ENCODE peak calls at places on chromosomes 5 and 9, in six cellular contexts. Y, S, J, B, V and A are unnamed samples.

GRCh38 chr5:39412995-39413394 is 11.8 kb downstream of the DAB2 start:
- DNase-seq in Y (no peak), S (no peak), J (no peak), B (no peak), V (no peak), A (no peak)

GRCh38 chr5:14809369-14810144 is 62.0 kb downstream of the ANKH start:
- DNase-seq in Y (peak), S (peak), J (no peak), B (peak), V (peak), A (peak)

GRCh38 chr9:16133556-16134227 is 580.8 kb downstream of the CCDC171 start:
- DNase-seq in Y (peak), S (peak), J (peak), B (peak), V (peak), A (peak)

GRCh38 chr5:135133698-135134515 is 99.9 kb upstream of the PITX1 start:
- DNase-seq in Y (no peak), S (no peak), J (no peak), B (no peak), V (no peak), A (peak)

GRCh38 chr5:66779535-66779934 is 183.3 kb downstream of the MAST4 start:
- DNase-seq in Y (no peak), S (peak), J (no peak), B (peak), V (no peak), A (no peak)

GRCh38 chr9:2127486-2127885 is 112.3 kb downstream of the SMARCA2 start:
- DNase-seq in Y (peak), S (peak), J (no peak), B (peak), V (no peak), A (no peak)

GRCh38 chr9:128818839-128819715 is 777 bp downstream of the ENDOG start:
- DNase-seq in Y (no peak), S (no peak), J (peak), B (peak), V (no peak), A (peak)

GRCh38 chr5:125972706-125973105 is 450.5 kb upstream of the GRAMD2B start:
- DNase-seq in Y (no peak), S (peak), J (no peak), B (no peak), V (no peak), A (no peak)

GRCh38 chr5:149133795-149134777 is 7.2 kb upstream of the ABLIM3 start:
- DNase-seq in Y (peak), S (peak), J (no peak), B (peak), V (peak), A (no peak)

GRCh38 chr9:78470741-78471140 is 173.8 kb downstream of the PSAT1 start:
- DNase-seq in Y (no peak), S (no peak), J (no peak), B (no peak), V (no peak), A (no peak)

GRCh38 chr5:132176543-132176945 is 51.1 kb downstream of the P4HA2 start:
- DNase-seq in Y (no peak), S (no peak), J (no peak), B (no peak), V (no peak), A (no peak)

GRCh38 chr5:168359820-168360460 is 68.5 kb downstream of the WWC1 start:
- DNase-seq in Y (no peak), S (no peak), J (no peak), B (no peak), V (no peak), A (no peak)

GRCh38 chr9:133578524-133579230 is 30.5 kb downstream of the FAM163B start:
- DNase-seq in Y (no peak), S (no peak), J (no peak), B (no peak), V (no peak), A (no peak)

GRCh38 chr9:120439147-120439546 is 140.8 kb downstream of the CDK5RAP2 start:
- DNase-seq in Y (peak), S (no peak), J (peak), B (peak), V (peak), A (no peak)

GRCh38 chr5:123089572-123089970 is 530 bp downstream of the PRDM6 start:
- DNase-seq in Y (no peak), S (peak), J (no peak), B (peak), V (peak), A (no peak)

GRCh38 chr5:135071311-135071710 is 37.3 kb upstream of the PITX1 start:
- DNase-seq in Y (no peak), S (no peak), J (no peak), B (no peak), V (no peak), A (no peak)

GRCh38 chr9:68501159-68501506 is 39.5 kb downstream of the TMEM252 start:
- DNase-seq in Y (no peak), S (no peak), J (no peak), B (no peak), V (no peak), A (no peak)

GRCh38 chr5:133145436-133146143 is 93.8 kb downstream of the HSPA4 start:
- DNase-seq in Y (no peak), S (no peak), J (no peak), B (no peak), V (no peak), A (no peak)

GRCh38 chr5:109307996-109308395 is 101.8 kb downstream of the PJA2 start:
- DNase-seq in Y (no peak), S (no peak), J (no peak), B (no peak), V (no peak), A (no peak)

GRCh38 chr5:153147891-153148623 is 342.4 kb upstream of the GRIA1 start:
- DNase-seq in Y (peak), S (peak), J (no peak), B (no peak), V (peak), A (no peak)

GRCh38 chr9:135805422-135806022 is 101.8 kb downstream of the CAMSAP1 start:
- DNase-seq in Y (no peak), S (no peak), J (no peak), B (no peak), V (no peak), A (no peak)

GRCh38 chr9:120383999-120384924 is 195.7 kb downstream of the CDK5RAP2 start:
- DNase-seq in Y (no peak), S (peak), J (no peak), B (peak), V (peak), A (peak)

GRCh38 chr9:120937127-120937526 is 10.5 kb upstream of the TRAF1 start:
- DNase-seq in Y (no peak), S (peak), J (no peak), B (no peak), V (no peak), A (no peak)

GRCh38 chr5:122896598-122897282 is 51.3 kb downstream of the SNX24 start:
- DNase-seq in Y (peak), S (peak), J (no peak), B (no peak), V (peak), A (no peak)

GRCh38 chr5:150175536-150175935 is 9.0 kb downstream of the CDX1 start:
- DNase-seq in Y (peak), S (peak), J (no peak), B (peak), V (peak), A (no peak)

GRCh38 chr5:33105521-33105941 is 335.2 kb upstream of the TARS1 start:
- DNase-seq in Y (peak), S (peak), J (no peak), B (no peak), V (peak), A (no peak)

GRCh38 chr9:130039504-130040147 is 3.4 kb downstream of the FNBP1 start:
- DNase-seq in Y (no peak), S (peak), J (no peak), B (no peak), V (no peak), A (no peak)